ENCODE peak calls at places on chromosome 20, in four cellular contexts. R, P, M and V are unnamed samples.

GRCh38 chr20:40525356-40525755 is 163.7 kb downstream of the MAFB start:
- DNase-seq in R (no peak), P (no peak), M (no peak), V (no peak)

GRCh38 chr20:22322513-22322912 is 261.9 kb downstream of the FOXA2 start:
- DNase-seq in R (no peak), P (no peak), M (no peak), V (no peak)

GRCh38 chr20:63124092-63124781 is 91.7 kb downstream of the YTHDF1 start:
- DNase-seq in R (no peak), P (no peak), M (no peak), V (no peak)

GRCh38 chr20:57128051-57128757 is 138.2 kb downstream of the BMP7 start:
- DNase-seq in R (no peak), P (no peak), M (no peak), V (no peak)

GRCh38 chr20:38108438-38109024 is 56.5 kb downstream of the TGM2 start:
- DNase-seq in R (peak; percentile 76), P (no peak), M (no peak), V (peak; percentile 19)

GRCh38 chr20:41174782-41175181 is 37.4 kb downstream of the PLCG1 start:
- DNase-seq in R (no peak), P (no peak), M (no peak), V (no peak)

GRCh38 chr20:21053002-21053762 is 53.0 kb downstream of the LINC00237 start:
- DNase-seq in R (peak; percentile 20), P (peak; percentile 97), M (no peak), V (peak; percentile 53)

GRCh38 chr20:36482044-36482473 is 59.3 kb upstream of the MYL9 start:
- DNase-seq in R (no peak), P (no peak), M (no peak), V (no peak)

GRCh38 chr20:25055711-25056492 is 2.0 kb downstream of the ACSS1 start:
- DNase-seq in R (no peak), P (no peak), M (no peak), V (no peak)

GRCh38 chr20:3712279-3712873 is at the start of gene SIGLEC1:
- DNase-seq in R (no peak), P (no peak), M (no peak), V (no peak)

GRCh38 chr20:45085867-45086266 is 15.1 kb downstream of the KCNS1 start:
- DNase-seq in R (no peak), P (no peak), M (no peak), V (no peak)

GRCh38 chr20:13819885-13820645 is 35.2 kb downstream of the NDUFAF5 start:
- DNase-seq in R (peak; percentile 44), P (peak; percentile 70), M (no peak), V (no peak)

GRCh38 chr20:31596831-31597482 is 8.1 kb upstream of the ID1 start:
- DNase-seq in R (no peak), P (no peak), M (no peak), V (no peak)

GRCh38 chr20:49336786-49337185 is 58.9 kb upstream of the ZNFX1 start:
- DNase-seq in R (no peak), P (no peak), M (no peak), V (no peak)

GRCh38 chr20:34995696-34996095 is 40.0 kb downstream of the MYH7B start:
- DNase-seq in R (no peak), P (no peak), M (no peak), V (no peak)

GRCh38 chr20:33668087-33668790 is 1.5 kb downstream of the ACTL10 start:
- DNase-seq in R (peak; percentile 92), P (no peak), M (no peak), V (no peak)

GRCh38 chr20:49893242-49894072 is 21.9 kb downstream of the SPATA2 start:
- DNase-seq in R (no peak), P (no peak), M (no peak), V (no peak)

GRCh38 chr20:37316116-37316774 is 26.8 kb downstream of the MANBAL start:
- DNase-seq in R (no peak), P (no peak), M (no peak), V (no peak)

GRCh38 chr20:61661583-61661982 is 404.1 kb downstream of the TAF4 start:
- DNase-seq in R (no peak), P (no peak), M (no peak), V (no peak)
- TF ChIP-seq TCF12 in R (no peak), P (no peak), M (no peak), V (no peak)

GRCh38 chr20:16378712-16379111 is 194.5 kb downstream of the KIF16B start:
- DNase-seq in R (no peak), P (no peak), M (no peak), V (no peak)
- TF ChIP-seq JUND in R (no peak), P (no peak), M (no peak), V (no peak)

GRCh38 chr20:5991623-5992441 is 41.4 kb downstream of the MCM8 start:
- DNase-seq in R (no peak), P (no peak), M (no peak), V (no peak)
- TF ChIP-seq TCF12 in R (no peak), P (no peak), M (no peak), V (no peak)

GRCh38 chr20:2132461-2132901 is 30.9 kb downstream of the STK35 start:
- DNase-seq in R (no peak), P (no peak), M (no peak), V (no peak)

GRCh38 chr20:2136275-2136674 is 34.6 kb downstream of the STK35 start:
- DNase-seq in R (no peak), P (no peak), M (no peak), V (no peak)

GRCh38 chr20:2133318-2134183 is 31.9 kb downstream of the STK35 start:
- DNase-seq in R (no peak), P (no peak), M (peak; percentile 16), V (no peak)

GRCh38 chr20:2137552-2138201 is 36.0 kb downstream of the STK35 start:
- DNase-seq in R (no peak), P (no peak), M (no peak), V (no peak)

DNA sequence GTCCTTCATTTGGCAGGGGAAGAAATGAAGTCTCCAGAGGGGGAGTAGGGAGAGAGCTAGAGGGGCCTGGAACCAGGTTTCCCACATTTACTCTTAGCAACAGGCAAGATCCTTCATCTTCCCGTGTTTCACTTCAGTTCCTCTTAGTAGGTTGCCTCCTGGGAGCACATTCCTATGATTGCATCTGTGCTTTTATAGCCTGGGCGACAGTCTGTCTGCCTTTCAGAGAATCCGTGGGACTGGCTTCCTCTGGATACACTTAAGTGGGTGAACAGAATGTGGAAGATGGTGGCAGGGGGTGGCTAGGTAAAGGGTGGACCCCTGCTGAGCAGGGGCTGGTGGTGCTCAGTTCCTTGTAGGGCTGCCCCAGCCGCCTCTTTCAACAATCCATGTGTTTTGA is 33.4 kb downstream of the STK35 start:
- DNase-seq in R (no peak), P (no peak), M (no peak), V (no peak)
- TF ChIP-seq JUND in R (no peak), P (no peak), M (no peak), V (no peak)

GRCh38 chr20:17505664-17506517 is 25.3 kb downstream of the BFSP1 start:
- DNase-seq in R (no peak), P (peak; percentile 21), M (no peak), V (no peak)
- TF ChIP-seq TCF12 in R (no peak), P (no peak), M (no peak), V (no peak)

DNA sequence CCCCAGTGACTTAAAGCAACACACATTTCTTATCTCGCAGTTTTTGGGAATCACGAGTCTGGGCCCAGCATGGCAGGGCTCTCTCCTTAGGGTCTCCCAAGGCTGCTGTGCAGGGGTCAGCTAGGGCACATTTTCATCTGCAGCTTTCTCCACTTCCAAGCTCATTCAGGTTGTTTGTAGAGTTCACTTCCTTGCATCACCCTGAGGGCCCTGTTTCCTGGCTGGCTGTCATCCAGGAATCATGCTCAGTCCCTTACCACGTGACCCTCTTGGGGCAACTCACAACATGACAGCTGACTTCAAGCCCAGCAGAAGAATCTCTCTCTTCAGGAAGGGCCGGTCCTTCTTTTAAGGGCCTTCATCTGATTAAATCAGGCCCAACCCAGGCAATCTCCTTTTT is 21.3 kb downstream of the SNAP25 start:
- DNase-seq in R (no peak), P (peak; percentile 58), M (no peak), V (no peak)
- TF ChIP-seq JUND in R (no peak), P (no peak), M (no peak), V (no peak)